ENCODE peak calls at places on chromosomes 12 and 14, in eight cellular contexts. One of them, this sample, is unnamed. For H3K9me3, the result is how much of the 10 kb centered on the place peaks cover.

GRCh38 chr12:41304526-41304925 is 116.4 kb downstream of the PDZRN4 start:
- DNase-seq in neuronal stem cell: no peak
- DNase-seq in IMR-90: no peak
- DNase-seq in fibroblast of lung: no peak
- DNase-seq in PC-3: peak
- DNase-seq in GM23248: no peak
- DNase-seq in H9: no peak
- DNase-seq in MM.1S: no peak
- DNase-seq in this sample: no peak

GRCh38 chr12:9344540-9344939 is 136.3 kb upstream of the PZP start:
- DNase-seq in neuronal stem cell: no peak
- DNase-seq in IMR-90: no peak
- DNase-seq in fibroblast of lung: peak
- DNase-seq in PC-3: no peak
- DNase-seq in GM23248: peak
- DNase-seq in H9: no peak
- DNase-seq in MM.1S: no peak
- DNase-seq in this sample: no peak

GRCh38 chr12:74111688-74112360 is 425.8 kb upstream of the ATXN7L3B start:
- DNase-seq in neuronal stem cell: peak
- DNase-seq in IMR-90: no peak
- DNase-seq in fibroblast of lung: peak
- DNase-seq in PC-3: peak
- DNase-seq in GM23248: no peak
- DNase-seq in H9: peak
- DNase-seq in MM.1S: no peak
- DNase-seq in this sample: peak

GRCh38 chr12:52033506-52034258 is 17.6 kb upstream of the NR4A1 start:
- DNase-seq in neuronal stem cell: no peak
- DNase-seq in IMR-90: no peak
- DNase-seq in fibroblast of lung: no peak
- DNase-seq in PC-3: no peak
- DNase-seq in GM23248: no peak
- DNase-seq in H9: no peak
- DNase-seq in MM.1S: no peak
- DNase-seq in this sample: no peak

GRCh38 chr14:34465069-34465859 is 3.2 kb upstream of the SPTSSA start:
- DNase-seq in neuronal stem cell: no peak
- DNase-seq in IMR-90: peak
- DNase-seq in fibroblast of lung: peak
- DNase-seq in PC-3: peak
- DNase-seq in GM23248: peak
- DNase-seq in H9: no peak
- DNase-seq in MM.1S: peak
- DNase-seq in this sample: no peak

GRCh38 chr12:23704992-23705943 is 244.2 kb downstream of the SOX5 start:
- DNase-seq in neuronal stem cell: no peak
- DNase-seq in IMR-90: no peak
- DNase-seq in fibroblast of lung: no peak
- DNase-seq in PC-3: no peak
- DNase-seq in GM23248: no peak
- DNase-seq in H9: peak
- DNase-seq in MM.1S: no peak
- DNase-seq in this sample: no peak

GRCh38 chr14:49687942-49688700 is at the start of gene POLE2:
- DNase-seq in neuronal stem cell: peak
- DNase-seq in IMR-90: peak
- DNase-seq in fibroblast of lung: peak
- DNase-seq in PC-3: peak
- DNase-seq in GM23248: peak
- DNase-seq in H9: peak
- DNase-seq in MM.1S: peak
- DNase-seq in this sample: peak

GRCh38 chr12:92866418-92866817 is 62.7 kb downstream of the EEA1 start:
- DNase-seq in neuronal stem cell: no peak
- DNase-seq in IMR-90: no peak
- DNase-seq in fibroblast of lung: no peak
- DNase-seq in PC-3: no peak
- DNase-seq in GM23248: no peak
- DNase-seq in H9: no peak
- DNase-seq in MM.1S: no peak
- DNase-seq in this sample: no peak

GRCh38 chr14:79037593-79037992 is 867.4 kb downstream of the NRXN3 start:
- DNase-seq in neuronal stem cell: no peak
- DNase-seq in IMR-90: no peak
- DNase-seq in fibroblast of lung: no peak
- DNase-seq in PC-3: no peak
- DNase-seq in GM23248: no peak
- DNase-seq in H9: no peak
- DNase-seq in MM.1S: no peak
- DNase-seq in this sample: no peak

GRCh38 chr14:22339277-22339676 is 249.7 kb downstream of the DAD1 start:
- DNase-seq in neuronal stem cell: no peak
- DNase-seq in IMR-90: peak
- DNase-seq in fibroblast of lung: peak
- DNase-seq in PC-3: no peak
- DNase-seq in GM23248: peak
- DNase-seq in H9: no peak
- DNase-seq in MM.1S: no peak
- DNase-seq in this sample: no peak

GRCh38 chr12:7989827-7990491 is 42.6 kb upstream of the FOXJ2 start:
- DNase-seq in neuronal stem cell: no peak
- DNase-seq in IMR-90: peak
- DNase-seq in fibroblast of lung: no peak
- DNase-seq in PC-3: no peak
- DNase-seq in GM23248: no peak
- DNase-seq in H9: no peak
- DNase-seq in MM.1S: no peak
- DNase-seq in this sample: peak

GRCh38 chr12:12327802-12328201 is 22.2 kb downstream of the MANSC1 start:
- DNase-seq in neuronal stem cell: no peak
- DNase-seq in IMR-90: peak
- DNase-seq in fibroblast of lung: peak
- DNase-seq in PC-3: peak
- DNase-seq in GM23248: peak
- DNase-seq in H9: no peak
- DNase-seq in MM.1S: peak
- DNase-seq in this sample: peak

GRCh38 chr12:124829708-124830304 is 33.9 kb downstream of the SCARB1 start:
- DNase-seq in neuronal stem cell: no peak
- DNase-seq in IMR-90: no peak
- DNase-seq in fibroblast of lung: no peak
- DNase-seq in PC-3: peak
- DNase-seq in GM23248: peak
- DNase-seq in H9: no peak
- DNase-seq in MM.1S: no peak
- DNase-seq in this sample: no peak

GRCh38 chr14:104820669-104821228 is 19.8 kb downstream of the ZBTB42 start:
- DNase-seq in neuronal stem cell: no peak
- DNase-seq in IMR-90: peak
- DNase-seq in fibroblast of lung: peak
- DNase-seq in PC-3: no peak
- DNase-seq in GM23248: peak
- DNase-seq in H9: peak
- DNase-seq in MM.1S: no peak
- DNase-seq in this sample: no peak

GRCh38 chr12:56448860-56449621 is at the start of gene TIMELESS:
- DNase-seq in neuronal stem cell: peak
- DNase-seq in IMR-90: peak
- DNase-seq in fibroblast of lung: peak
- DNase-seq in PC-3: peak
- DNase-seq in GM23248: peak
- DNase-seq in H9: peak
- DNase-seq in MM.1S: peak
- DNase-seq in this sample: peak

GRCh38 chr14:68921049-68921448 is 58.1 kb downstream of the ACTN1 start:
- DNase-seq in neuronal stem cell: no peak
- DNase-seq in IMR-90: no peak
- DNase-seq in fibroblast of lung: no peak
- DNase-seq in PC-3: no peak
- DNase-seq in GM23248: no peak
- DNase-seq in H9: no peak
- DNase-seq in MM.1S: no peak
- DNase-seq in this sample: no peak
- H3K9ac ChIP-seq in neuronal stem cell: no peak
- H3K9ac ChIP-seq in IMR-90: no peak
- H3K9ac ChIP-seq in fibroblast of lung: no peak
- H3K9ac ChIP-seq in PC-3: no peak
- H3K9ac ChIP-seq in GM23248: no peak
- H3K9ac ChIP-seq in H9: no peak
- H3K9ac ChIP-seq in MM.1S: no peak
- H3K9ac ChIP-seq in this sample: no peak

GRCh38 chr14:65509842-65510241 is 97.3 kb downstream of the FUT8 start:
- DNase-seq in neuronal stem cell: no peak
- DNase-seq in IMR-90: no peak
- DNase-seq in fibroblast of lung: no peak
- DNase-seq in PC-3: no peak
- DNase-seq in GM23248: no peak
- DNase-seq in H9: no peak
- DNase-seq in MM.1S: no peak
- DNase-seq in this sample: no peak
- H3K9me3 ChIP-seq in neuronal stem cell: under half
- H3K9me3 ChIP-seq in IMR-90: under half
- H3K9me3 ChIP-seq in fibroblast of lung: under half
- H3K9me3 ChIP-seq in PC-3: under half
- H3K9me3 ChIP-seq in GM23248: under half
- H3K9me3 ChIP-seq in H9: under half
- H3K9me3 ChIP-seq in MM.1S: under half
- H3K9me3 ChIP-seq in this sample: under half

DNA sequence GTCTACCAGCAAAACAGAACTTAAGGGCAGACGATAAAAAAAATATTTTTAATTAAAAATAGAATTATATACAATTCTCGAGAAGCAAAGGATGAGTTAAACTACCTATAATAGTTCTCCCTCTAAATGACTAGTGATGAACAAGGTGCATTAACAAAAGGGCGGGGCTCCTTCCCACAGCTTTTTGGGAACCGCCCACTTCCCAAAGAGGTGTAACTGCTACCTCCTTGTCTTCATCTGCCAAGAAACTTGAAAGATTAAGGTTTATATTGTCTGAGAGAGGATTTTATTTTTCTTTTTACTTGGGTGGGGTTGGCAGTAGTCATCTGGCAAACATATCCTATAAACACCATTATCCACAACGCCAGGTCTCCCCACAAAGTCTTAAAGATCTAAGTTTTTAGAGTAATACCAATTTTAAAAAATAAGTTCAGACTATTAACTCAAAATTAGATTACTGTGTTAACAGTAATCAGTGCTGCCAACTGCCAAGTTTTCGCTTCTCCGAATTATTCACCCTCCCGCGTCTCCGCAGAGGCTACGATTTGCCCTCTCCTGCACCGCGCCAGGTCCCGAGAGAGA is 928 bp downstream of the RALGAPA1 start:
- DNase-seq in neuronal stem cell: peak
- DNase-seq in IMR-90: no peak
- DNase-seq in fibroblast of lung: peak
- DNase-seq in PC-3: peak
- DNase-seq in GM23248: peak
- DNase-seq in H9: no peak
- DNase-seq in MM.1S: peak
- DNase-seq in this sample: peak
- H2AFZ ChIP-seq in neuronal stem cell: peak
- H2AFZ ChIP-seq in IMR-90: peak
- H2AFZ ChIP-seq in fibroblast of lung: peak
- H2AFZ ChIP-seq in PC-3: peak
- H2AFZ ChIP-seq in GM23248: peak
- H2AFZ ChIP-seq in H9: no peak
- H2AFZ ChIP-seq in MM.1S: peak
- H2AFZ ChIP-seq in this sample: peak

DNA sequence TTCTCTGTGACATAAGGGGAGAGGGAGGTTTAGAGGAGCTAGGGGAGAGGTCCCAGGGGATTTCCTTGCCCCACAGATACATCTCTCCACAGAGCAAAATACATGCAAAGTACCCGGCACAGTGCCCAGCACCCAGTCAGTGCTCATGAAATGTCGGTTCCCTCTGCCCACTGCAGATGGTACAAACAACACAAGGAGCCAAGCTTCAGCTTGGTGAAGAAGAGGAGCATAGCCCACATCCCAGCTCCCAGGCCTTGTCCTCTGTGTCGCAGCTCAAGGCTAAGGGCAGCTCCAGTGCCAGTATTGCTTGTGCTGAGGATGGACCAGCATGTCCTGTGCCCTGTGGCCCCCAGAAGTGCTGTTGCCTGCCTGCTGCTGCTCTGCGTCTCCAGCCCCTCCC is 35.0 kb upstream of the FKBP4 start:
- DNase-seq in neuronal stem cell: no peak
- DNase-seq in IMR-90: no peak
- DNase-seq in fibroblast of lung: no peak
- DNase-seq in PC-3: no peak
- DNase-seq in GM23248: no peak
- DNase-seq in H9: no peak
- DNase-seq in MM.1S: no peak
- DNase-seq in this sample: no peak
- H3K9ac ChIP-seq in neuronal stem cell: peak
- H3K9ac ChIP-seq in IMR-90: no peak
- H3K9ac ChIP-seq in fibroblast of lung: no peak
- H3K9ac ChIP-seq in PC-3: no peak
- H3K9ac ChIP-seq in GM23248: no peak
- H3K9ac ChIP-seq in H9: no peak
- H3K9ac ChIP-seq in MM.1S: no peak
- H3K9ac ChIP-seq in this sample: no peak

GRCh38 chr12:48472259-48472658 is at the start of gene ANP32D:
- DNase-seq in neuronal stem cell: no peak
- DNase-seq in IMR-90: no peak
- DNase-seq in fibroblast of lung: no peak
- DNase-seq in PC-3: no peak
- DNase-seq in GM23248: no peak
- DNase-seq in H9: no peak
- DNase-seq in MM.1S: no peak
- DNase-seq in this sample: no peak
- H3K9me3 ChIP-seq in neuronal stem cell: under half
- H3K9me3 ChIP-seq in IMR-90: under half
- H3K9me3 ChIP-seq in fibroblast of lung: under half
- H3K9me3 ChIP-seq in PC-3: under half
- H3K9me3 ChIP-seq in GM23248: under half
- H3K9me3 ChIP-seq in H9: under half
- H3K9me3 ChIP-seq in MM.1S: under half
- H3K9me3 ChIP-seq in this sample: under half

GRCh38 chr12:106780010-106780625 is 5.6 kb downstream of the RIC8B start:
- DNase-seq in neuronal stem cell: no peak
- DNase-seq in IMR-90: peak
- DNase-seq in fibroblast of lung: peak
- DNase-seq in PC-3: peak
- DNase-seq in GM23248: peak
- DNase-seq in H9: no peak
- DNase-seq in MM.1S: no peak
- DNase-seq in this sample: no peak

GRCh38 chr12:106782619-106783018 is 8.1 kb downstream of the RIC8B start:
- DNase-seq in neuronal stem cell: no peak
- DNase-seq in IMR-90: no peak
- DNase-seq in fibroblast of lung: no peak
- DNase-seq in PC-3: no peak
- DNase-seq in GM23248: no peak
- DNase-seq in H9: no peak
- DNase-seq in MM.1S: no peak
- DNase-seq in this sample: no peak

GRCh38 chr12:106783515-106783914 is 9.0 kb downstream of the RIC8B start:
- DNase-seq in neuronal stem cell: no peak
- DNase-seq in IMR-90: no peak
- DNase-seq in fibroblast of lung: no peak
- DNase-seq in PC-3: no peak
- DNase-seq in GM23248: no peak
- DNase-seq in H9: no peak
- DNase-seq in MM.1S: no peak
- DNase-seq in this sample: no peak
- H2AFZ ChIP-seq in neuronal stem cell: no peak
- H2AFZ ChIP-seq in IMR-90: no peak
- H2AFZ ChIP-seq in fibroblast of lung: no peak
- H2AFZ ChIP-seq in PC-3: no peak
- H2AFZ ChIP-seq in GM23248: no peak
- H2AFZ ChIP-seq in H9: no peak
- H2AFZ ChIP-seq in MM.1S: no peak
- H2AFZ ChIP-seq in this sample: no peak

This sample was measured in DND-41.